ENCODE peak calls at places on chromosome 5, in seven cellular contexts. G is right atrium auricular region, T is dorsolateral prefrontal cortex, F is brain microvascular endothelial cell, Y is astrocyte, K is SJSA1, H is breast epithelium. L is an unnamed sample.

GRCh38 chr5:174364676-174365075 is 319.2 kb downstream of the NSG2 start:
- DNase-seq in G (no peak), T (no peak), F (no peak), Y (no peak), K (no peak), H (no peak), L (no peak)

GRCh38 chr5:93677344-93678021 is 63.9 kb downstream of the POU5F2 start:
- DNase-seq in G (no peak), T (no peak), F (peak; percentile 90), Y (peak; percentile 94), K (peak; percentile 75), H (no peak), L (no peak)

GRCh38 chr5:128213340-128213739 is 129.8 kb downstream of the SLC12A2 start:
- DNase-seq in G (no peak), T (peak; percentile 50), F (peak; percentile 65), Y (peak; percentile 43), K (peak; percentile 65), H (peak; percentile 31), L (peak; percentile 11)

GRCh38 chr5:133749331-133749985 is 137.1 kb upstream of the FSTL4 start:
- DNase-seq in G (no peak), T (no peak), F (no peak), Y (no peak), K (no peak), H (no peak), L (no peak)

GRCh38 chr5:40615586-40616193 is 64.0 kb upstream of the PTGER4 start:
- DNase-seq in G (no peak), T (no peak), F (peak; percentile 7), Y (peak; percentile 25), K (no peak), H (no peak), L (no peak)

GRCh38 chr5:1881273-1881586 is 1.5 kb downstream of the IRX4 start:
- DNase-seq in G (no peak), T (no peak), F (no peak), Y (no peak), K (no peak), H (no peak), L (no peak)

GRCh38 chr5:139638090-139638735 is 9.9 kb upstream of the CXXC5 start:
- DNase-seq in G (peak; percentile 77), T (peak; percentile 88), F (no peak), Y (peak; percentile 65), K (peak; percentile 66), H (no peak), L (peak; percentile 89)

GRCh38 chr5:34497031-34497808 is 158.9 kb upstream of the RAI14 start:
- DNase-seq in G (peak; percentile 73), T (no peak), F (no peak), Y (no peak), K (no peak), H (no peak), L (no peak)

GRCh38 chr5:42059291-42059690 is 134.2 kb downstream of the FBXO4 start:
- DNase-seq in G (no peak), T (no peak), F (no peak), Y (peak; percentile 5), K (no peak), H (no peak), L (no peak)

GRCh38 chr5:180286-180918 is 10.9 kb upstream of the LRRC14B start:
- DNase-seq in G (no peak), T (no peak), F (no peak), Y (no peak), K (no peak), H (no peak), L (no peak)

GRCh38 chr5:176653401-176653800 is 6.1 kb downstream of the TSPAN17 start:
- DNase-seq in G (no peak), T (no peak), F (no peak), Y (no peak), K (no peak), H (no peak), L (peak; percentile 68)

GRCh38 chr5:59174248-59174844 is 591.5 kb downstream of the RAB3C start:
- DNase-seq in G (no peak), T (no peak), F (peak; percentile 58), Y (peak; percentile 48), K (peak; percentile 49), H (no peak), L (no peak)

GRCh38 chr5:98927988-98928801 is 612 bp downstream of the CHD1 start:
- DNase-seq in G (peak; percentile 67), T (no peak), F (peak; percentile 26), Y (peak; percentile 59), K (peak; percentile 73), H (peak; percentile 57), L (peak; percentile 48)

GRCh38 chr5:5919411-5919810 is 458.9 kb downstream of the MED10 start:
- DNase-seq in G (no peak), T (no peak), F (no peak), Y (no peak), K (no peak), H (no peak), L (no peak)

GRCh38 chr5:7872517-7873149 is 3.7 kb downstream of the MTRR start:
- DNase-seq in G (no peak), T (no peak), F (no peak), Y (no peak), K (no peak), H (no peak), L (no peak)

GRCh38 chr5:7869474-7870136 is 657 bp downstream of the MTRR start:
- DNase-seq in G (no peak), T (no peak), F (no peak), Y (no peak), K (no peak), H (no peak), L (no peak)

GRCh38 chr5:7868773-7869473 is at the start of the genes FASTKD3 and MTRR:
- DNase-seq in G (peak; percentile 96), T (peak; percentile 97), F (peak; percentile 92), Y (peak; percentile 90), K (peak; percentile 87), H (peak; percentile 89), L (peak; percentile 95)

GRCh38 chr5:7873216-7873615 is 4.3 kb downstream of the MTRR start:
- DNase-seq in G (no peak), T (no peak), F (no peak), Y (no peak), K (no peak), H (no peak), L (no peak)

DNA sequence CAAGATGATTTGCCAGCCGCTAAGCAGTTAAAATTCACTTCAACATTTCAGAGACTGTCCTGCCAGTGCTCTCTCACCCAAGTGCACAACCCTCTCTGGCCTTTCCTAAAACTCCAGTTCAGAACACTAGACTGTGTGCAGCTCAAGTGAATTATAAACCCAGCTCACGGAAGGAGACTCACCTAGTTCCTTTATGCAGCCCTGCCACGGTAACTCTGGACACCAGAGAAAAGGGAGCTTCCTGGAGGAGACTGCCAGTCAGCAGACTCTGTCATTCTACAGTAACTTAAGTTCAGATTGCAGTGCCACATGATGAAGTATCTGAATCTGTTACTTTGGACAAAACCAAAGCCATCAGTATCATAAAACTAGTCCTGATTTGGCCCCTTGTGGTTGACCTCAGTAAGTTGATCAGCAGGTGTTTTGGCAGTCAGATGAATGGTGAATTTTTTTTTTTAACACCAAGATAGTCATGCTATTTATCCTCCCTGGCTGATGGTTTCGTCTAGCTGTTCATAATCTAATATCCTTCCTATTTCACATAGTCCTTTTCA is 2.7 kb downstream of the MTRR start:
- DNase-seq in G (no peak), T (no peak), F (no peak), Y (no peak), K (no peak), H (no peak), L (no peak)
- H3K27ac ChIP-seq in G (no peak overlapping the region), T (no peak overlapping the region), F (no peak overlapping the region), Y (no peak overlapping the region), K (no peak overlapping the region), H (no peak overlapping the region), L (no peak overlapping the region)

DNA sequence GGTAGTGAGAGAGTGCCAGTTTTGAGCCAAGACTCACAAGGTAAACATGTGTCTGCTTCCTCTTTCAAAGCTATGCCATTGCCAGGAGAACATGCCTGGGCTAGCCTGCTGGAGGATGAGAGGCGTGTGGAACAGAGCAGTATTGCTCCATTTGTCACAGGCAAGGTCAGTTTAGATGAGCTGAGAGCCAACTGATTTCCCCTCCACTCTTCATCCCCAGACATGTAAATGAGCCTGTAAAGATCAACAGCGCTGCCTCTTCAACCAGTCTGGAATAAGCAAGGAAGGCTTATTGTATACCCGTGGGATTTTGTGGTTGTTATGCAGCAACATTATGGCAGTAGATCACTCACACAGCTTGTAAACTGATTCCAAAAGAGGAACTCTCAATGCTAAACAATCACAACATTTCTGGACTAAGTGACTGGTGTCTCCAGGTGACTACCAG is 8.2 kb upstream of the GDNF start:
- DNase-seq in G (no peak), T (no peak), F (peak; percentile 34), Y (peak; percentile 67), K (no peak), H (no peak), L (no peak)
- H3K27ac ChIP-seq in G (no peak overlapping the region), T (no peak overlapping the region), F (no peak overlapping the region), Y (no peak overlapping the region), K (no peak overlapping the region), H (no peak overlapping the region), L (no peak overlapping the region)

GRCh38 chr5:178404987-178405386 is 172.4 kb upstream of the PHYKPL start:
- DNase-seq in G (no peak), T (no peak), F (no peak), Y (peak; percentile 2), K (no peak), H (no peak), L (no peak)
- H3K27ac ChIP-seq in G (no peak overlapping the region), T (no peak overlapping the region), F (no peak overlapping the region), Y (no peak overlapping the region), K (no peak overlapping the region), H (no peak overlapping the region), L (no peak overlapping the region)

DNA sequence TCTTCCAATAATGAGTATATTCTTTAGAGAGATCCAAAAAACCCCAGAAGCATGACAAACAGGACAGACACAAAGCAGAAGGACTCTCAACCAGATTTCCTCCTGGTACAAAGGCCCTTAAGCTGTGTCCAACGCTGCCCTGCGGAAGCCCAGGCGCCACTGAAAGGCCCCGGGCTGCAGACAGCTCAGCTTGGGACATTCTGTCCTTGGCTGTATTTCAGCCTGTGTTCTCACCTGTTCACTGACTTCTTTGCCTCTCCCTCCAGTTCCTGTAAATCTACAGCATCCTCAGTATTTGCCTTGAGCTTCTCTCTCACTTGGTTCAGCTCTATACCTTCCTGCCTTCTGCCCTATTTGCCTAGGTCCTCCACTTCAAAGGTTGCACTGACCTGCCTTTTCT is 96.5 kb downstream of the SH3TC2 start:
- DNase-seq in G (no peak), T (no peak), F (no peak), Y (no peak), K (no peak), H (peak; percentile 84), L (no peak)
- H3K27ac ChIP-seq in G (peak overlapping the region; percentile 46), T (no peak overlapping the region), F (peak overlapping the region; percentile 15), Y (peak overlapping the region; percentile 66), K (peak overlapping the region; percentile 97), H (peak overlapping the region; percentile 89), L (no peak overlapping the region)

DNA sequence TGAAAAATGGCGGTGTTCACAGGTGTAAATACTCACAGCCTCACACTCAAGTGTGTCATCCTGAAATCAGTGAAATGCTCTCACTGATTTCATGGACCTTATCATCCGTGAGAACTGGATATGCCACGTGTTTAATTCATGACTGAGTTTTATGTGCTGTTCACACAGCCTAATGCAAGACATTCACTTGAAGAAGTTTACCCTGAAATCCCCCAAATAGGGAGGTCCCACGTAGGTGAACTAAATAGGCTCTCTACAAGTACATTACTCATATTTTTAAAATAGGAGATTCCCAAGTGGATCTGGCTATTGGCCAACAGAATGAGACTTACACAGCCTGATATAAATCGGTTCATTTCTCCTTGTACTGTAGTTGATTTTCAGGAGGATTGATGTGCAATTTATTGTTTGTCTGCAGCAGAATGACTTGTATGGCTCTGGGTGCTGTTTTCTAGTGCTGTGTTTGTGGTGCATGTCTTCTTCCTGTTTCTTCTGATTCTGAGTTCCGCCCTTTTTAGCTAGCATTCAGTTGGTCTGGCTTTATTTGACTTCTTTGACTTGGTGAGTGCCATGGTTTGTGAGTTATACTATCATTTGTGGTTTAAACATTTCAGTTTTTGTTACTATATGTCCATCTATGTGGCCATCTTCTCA is 25.1 kb downstream of the TRIO start:
- DNase-seq in G (no peak), T (no peak), F (no peak), Y (peak; percentile 75), K (no peak), H (no peak), L (no peak)
- H3K27ac ChIP-seq in G (no peak overlapping the region), T (no peak overlapping the region), F (peak overlapping the region; percentile 91), Y (peak overlapping the region; percentile 90), K (no peak overlapping the region), H (no peak overlapping the region), L (no peak overlapping the region)

L was measured in caudate nucleus.